ENCODE peak calls at places on chromosomes 16 and 17, in six cellular contexts. A, N, R, C, K and H are unnamed samples.

GRCh38 chr17:82193520-82194236 is 19.0 kb downstream of the CCDC57 start:
- DNase-seq in C (no peak), R (no peak), A (no peak), K (no peak), N (no peak), H (no peak)

GRCh38 chr17:36464765-36465088 is 21.8 kb upstream of the ZNHIT3 start:
- DNase-seq in A (no peak), N (no peak), R (no peak), K (no peak), C (no peak), H (no peak)

GRCh38 chr16:30369091-30369937 is 980 bp downstream of the TBC1D10B start:
- DNase-seq in R (peak), A (no peak), C (peak), N (no peak), K (no peak), H (no peak)

GRCh38 chr17:67716405-67716798 is 1.3 kb upstream of the NOL11 start:
- DNase-seq in A (no peak), R (no peak), K (no peak), C (no peak), N (no peak), H (no peak)

GRCh38 chr17:62937636-62938035 is 28.4 kb upstream of the TANC2 start:
- DNase-seq in N (no peak), A (no peak), C (no peak), R (no peak), K (no peak), H (no peak)

GRCh38 chr17:6162892-6163291 is 92.7 kb downstream of the WSCD1 start:
- DNase-seq in R (no peak), N (no peak), A (no peak), K (no peak), C (no peak), H (no peak)

GRCh38 chr16:21100447-21100846 is 50.2 kb downstream of the DNAH3 start:
- DNase-seq in N (peak), A (no peak), K (no peak), R (no peak), C (no peak), H (peak)

GRCh38 chr17:82754297-82755208 is 2.7 kb downstream of the TBCD start:
- DNase-seq in A (no peak), C (no peak), R (no peak), N (peak), K (no peak), H (no peak)

GRCh38 chr17:57445051-57445450 is 188.7 kb downstream of the MSI2 start:
- DNase-seq in C (no peak), N (no peak), K (no peak), A (no peak), R (no peak), H (no peak)

GRCh38 chr16:54193013-54193655 is 93.5 kb downstream of the IRX3 start:
- DNase-seq in C (no peak), A (no peak), N (no peak), K (no peak), R (no peak), H (no peak)

GRCh38 chr17:1241904-1242303 is 28.3 kb upstream of the BHLHA9 start:
- DNase-seq in C (no peak), A (no peak), N (peak), K (no peak), R (no peak), H (no peak)

GRCh38 chr17:27379863-27380533 is 76.2 kb upstream of the KSR1 start:
- DNase-seq in K (no peak), A (no peak), R (peak), N (no peak), C (peak), H (peak)

GRCh38 chr16:10504404-10504885 is 76.0 kb downstream of the EMP2 start:
- DNase-seq in N (no peak), R (no peak), K (no peak), C (no peak), A (no peak), H (no peak)

GRCh38 chr17:77164483-77165030 is 23.8 kb downstream of the SEC14L1 start:
- DNase-seq in C (peak), K (no peak), A (no peak), N (no peak), R (no peak), H (no peak)

GRCh38 chr17:58337126-58337599 is 8.6 kb upstream of the TSPOAP1 start:
- DNase-seq in A (no peak), K (no peak), N (no peak), R (no peak), C (no peak), H (no peak)

GRCh38 chr17:9905902-9906301 is 831 bp upstream of the RCVRN start:
- DNase-seq in K (peak), R (peak), C (no peak), N (peak), A (no peak), H (peak)

GRCh38 chr17:2412561-2413021 is 11.7 kb upstream of the MNT start:
- DNase-seq in A (no peak), N (no peak), K (no peak), R (no peak), C (peak), H (no peak)

GRCh38 chr17:49924116-49924515 is 44.9 kb upstream of the DLX4 start:
- DNase-seq in R (no peak), C (no peak), K (no peak), A (no peak), N (no peak), H (no peak)

GRCh38 chr16:67104845-67105244 is 4.9 kb upstream of the PHAF1 start:
- DNase-seq in K (no peak), C (no peak), A (no peak), R (no peak), N (no peak), H (no peak)